ENCODE peak calls at places on chromosome 19, in ten cellular contexts. One of them, this sample, is unnamed.

GRCh38 chr19:7916908-7917291 is 2.3 kb downstream of the TGFBR3L start:
- DNase-seq in SK-N-SH: no peak
- DNase-seq in body of pancreas: no peak
- DNase-seq in BJ: no peak
- DNase-seq in HepG2: no peak
- DNase-seq in heart left ventricle: no peak
- DNase-seq in AG10803: no peak
- DNase-seq in lower lobe of right lung: no peak
- DNase-seq in adrenal gland: no peak
- DNase-seq in astrocyte of the spinal cord: no peak
- DNase-seq in this sample: no peak

GRCh38 chr19:53989600-53990533 is 1.6 kb upstream of the CACNG6 start:
- DNase-seq in body of pancreas: no peak
- DNase-seq in heart left ventricle: no peak
- DNase-seq in astrocyte of the spinal cord: no peak
- DNase-seq in adrenal gland: no peak
- DNase-seq in HepG2: no peak
- DNase-seq in lower lobe of right lung: no peak
- DNase-seq in BJ: no peak
- DNase-seq in SK-N-SH: no peak
- DNase-seq in AG10803: no peak
- DNase-seq in this sample: no peak

GRCh38 chr19:9144920-9145319 is 4.7 kb downstream of the ZNF317 start:
- DNase-seq in BJ: no peak
- DNase-seq in body of pancreas: no peak
- DNase-seq in SK-N-SH: no peak
- DNase-seq in AG10803: peak
- DNase-seq in HepG2: no peak
- DNase-seq in heart left ventricle: no peak
- DNase-seq in adrenal gland: no peak
- DNase-seq in lower lobe of right lung: no peak
- DNase-seq in astrocyte of the spinal cord: no peak
- DNase-seq in this sample: no peak

GRCh38 chr19:13112555-13112954 is 4.0 kb downstream of the TRMT1 start:
- DNase-seq in adrenal gland: no peak
- DNase-seq in lower lobe of right lung: peak
- DNase-seq in heart left ventricle: no peak
- DNase-seq in BJ: no peak
- DNase-seq in astrocyte of the spinal cord: no peak
- DNase-seq in AG10803: no peak
- DNase-seq in body of pancreas: no peak
- DNase-seq in SK-N-SH: no peak
- DNase-seq in HepG2: no peak
- DNase-seq in this sample: no peak

GRCh38 chr19:38745316-38745715 is 1.0 kb upstream of the CAPN12 start:
- DNase-seq in adrenal gland: no peak
- DNase-seq in astrocyte of the spinal cord: no peak
- DNase-seq in BJ: no peak
- DNase-seq in lower lobe of right lung: peak
- DNase-seq in heart left ventricle: no peak
- DNase-seq in HepG2: no peak
- DNase-seq in body of pancreas: no peak
- DNase-seq in SK-N-SH: peak
- DNase-seq in AG10803: no peak
- DNase-seq in this sample: no peak

GRCh38 chr19:18768997-18769891 is 21.9 kb downstream of the COMP start:
- DNase-seq in body of pancreas: no peak
- DNase-seq in lower lobe of right lung: peak
- DNase-seq in adrenal gland: no peak
- DNase-seq in HepG2: no peak
- DNase-seq in astrocyte of the spinal cord: no peak
- DNase-seq in BJ: no peak
- DNase-seq in heart left ventricle: no peak
- DNase-seq in AG10803: no peak
- DNase-seq in SK-N-SH: no peak
- DNase-seq in this sample: no peak

GRCh38 chr19:55258476-55258827 is 365 bp downstream of the PPP6R1 start:
- DNase-seq in BJ: no peak
- DNase-seq in SK-N-SH: peak
- DNase-seq in HepG2: no peak
- DNase-seq in AG10803: no peak
- DNase-seq in heart left ventricle: no peak
- DNase-seq in lower lobe of right lung: peak
- DNase-seq in body of pancreas: no peak
- DNase-seq in astrocyte of the spinal cord: no peak
- DNase-seq in adrenal gland: no peak
- DNase-seq in this sample: no peak

GRCh38 chr19:14544977-14545715 is 15.8 kb downstream of the TECR start:
- DNase-seq in heart left ventricle: peak
- DNase-seq in adrenal gland: peak
- DNase-seq in body of pancreas: peak
- DNase-seq in HepG2: no peak
- DNase-seq in astrocyte of the spinal cord: no peak
- DNase-seq in lower lobe of right lung: no peak
- DNase-seq in BJ: no peak
- DNase-seq in SK-N-SH: no peak
- DNase-seq in AG10803: peak
- DNase-seq in this sample: no peak

GRCh38 chr19:53659292-53659691 is 27.5 kb downstream of the DPRX start:
- DNase-seq in heart left ventricle: no peak
- DNase-seq in astrocyte of the spinal cord: no peak
- DNase-seq in BJ: no peak
- DNase-seq in adrenal gland: no peak
- DNase-seq in body of pancreas: no peak
- DNase-seq in SK-N-SH: peak
- DNase-seq in AG10803: no peak
- DNase-seq in HepG2: peak
- DNase-seq in lower lobe of right lung: no peak
- DNase-seq in this sample: no peak

GRCh38 chr19:14505488-14506239 is 9.7 kb upstream of the GIPC1 start:
- DNase-seq in BJ: peak
- DNase-seq in SK-N-SH: peak
- DNase-seq in AG10803: peak
- DNase-seq in heart left ventricle: peak
- DNase-seq in adrenal gland: peak
- DNase-seq in body of pancreas: peak
- DNase-seq in HepG2: peak
- DNase-seq in lower lobe of right lung: peak
- DNase-seq in astrocyte of the spinal cord: peak
- DNase-seq in this sample: peak

GRCh38 chr19:16060294-16060693 is 16.0 kb upstream of the TPM4 start:
- DNase-seq in heart left ventricle: no peak
- DNase-seq in BJ: no peak
- DNase-seq in astrocyte of the spinal cord: no peak
- DNase-seq in lower lobe of right lung: no peak
- DNase-seq in AG10803: no peak
- DNase-seq in SK-N-SH: no peak
- DNase-seq in HepG2: no peak
- DNase-seq in adrenal gland: no peak
- DNase-seq in body of pancreas: no peak
- DNase-seq in this sample: no peak

GRCh38 chr19:38721977-38722773 is 22.1 kb downstream of the CAPN12 start:
- DNase-seq in lower lobe of right lung: no peak
- DNase-seq in SK-N-SH: no peak
- DNase-seq in heart left ventricle: peak
- DNase-seq in astrocyte of the spinal cord: no peak
- DNase-seq in BJ: no peak
- DNase-seq in adrenal gland: no peak
- DNase-seq in HepG2: peak
- DNase-seq in body of pancreas: no peak
- DNase-seq in AG10803: no peak
- DNase-seq in this sample: no peak

GRCh38 chr19:13154911-13155471 is 4.8 kb downstream of the IER2 start:
- DNase-seq in body of pancreas: peak
- DNase-seq in lower lobe of right lung: peak
- DNase-seq in SK-N-SH: peak
- DNase-seq in heart left ventricle: no peak
- DNase-seq in AG10803: peak
- DNase-seq in adrenal gland: peak
- DNase-seq in astrocyte of the spinal cord: peak
- DNase-seq in BJ: no peak
- DNase-seq in HepG2: peak
- DNase-seq in this sample: no peak

DNA sequence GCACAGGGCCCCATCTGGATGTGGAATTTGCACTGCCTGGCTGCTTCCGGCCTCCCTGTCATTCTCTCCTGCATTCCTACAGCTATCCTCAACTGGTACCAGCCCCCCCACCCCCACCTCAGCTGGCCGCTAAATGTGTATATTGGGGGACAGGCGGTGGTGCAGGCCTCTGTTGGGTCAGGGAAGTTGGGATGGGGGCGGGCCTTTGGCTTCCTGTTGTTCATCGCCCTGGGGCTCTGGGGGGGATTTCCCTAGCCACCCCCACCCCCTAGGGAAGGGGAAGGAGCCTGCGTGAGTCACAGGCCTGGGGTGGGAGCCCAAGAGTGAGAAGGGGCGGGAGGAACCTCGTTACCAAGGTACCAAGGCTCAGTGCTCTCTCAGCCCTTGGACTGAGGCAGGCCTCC is 10.6 kb downstream of the POU2F2 start:
- DNase-seq in astrocyte of the spinal cord: peak
- DNase-seq in SK-N-SH: no peak
- DNase-seq in adrenal gland: peak
- DNase-seq in HepG2: no peak
- DNase-seq in AG10803: peak
- DNase-seq in heart left ventricle: peak
- DNase-seq in body of pancreas: no peak
- DNase-seq in BJ: peak
- DNase-seq in lower lobe of right lung: peak
- DNase-seq in this sample: no peak
- H3K4me3 ChIP-seq in astrocyte of the spinal cord: no peak
- H3K4me3 ChIP-seq in SK-N-SH: no peak
- H3K4me3 ChIP-seq in adrenal gland: no peak
- H3K4me3 ChIP-seq in HepG2: no peak
- H3K4me3 ChIP-seq in AG10803: no peak
- H3K4me3 ChIP-seq in heart left ventricle: no peak
- H3K4me3 ChIP-seq in body of pancreas: no peak
- H3K4me3 ChIP-seq in BJ: no peak
- H3K4me3 ChIP-seq in lower lobe of right lung: no peak
- H3K4me3 ChIP-seq in this sample: no peak

DNA sequence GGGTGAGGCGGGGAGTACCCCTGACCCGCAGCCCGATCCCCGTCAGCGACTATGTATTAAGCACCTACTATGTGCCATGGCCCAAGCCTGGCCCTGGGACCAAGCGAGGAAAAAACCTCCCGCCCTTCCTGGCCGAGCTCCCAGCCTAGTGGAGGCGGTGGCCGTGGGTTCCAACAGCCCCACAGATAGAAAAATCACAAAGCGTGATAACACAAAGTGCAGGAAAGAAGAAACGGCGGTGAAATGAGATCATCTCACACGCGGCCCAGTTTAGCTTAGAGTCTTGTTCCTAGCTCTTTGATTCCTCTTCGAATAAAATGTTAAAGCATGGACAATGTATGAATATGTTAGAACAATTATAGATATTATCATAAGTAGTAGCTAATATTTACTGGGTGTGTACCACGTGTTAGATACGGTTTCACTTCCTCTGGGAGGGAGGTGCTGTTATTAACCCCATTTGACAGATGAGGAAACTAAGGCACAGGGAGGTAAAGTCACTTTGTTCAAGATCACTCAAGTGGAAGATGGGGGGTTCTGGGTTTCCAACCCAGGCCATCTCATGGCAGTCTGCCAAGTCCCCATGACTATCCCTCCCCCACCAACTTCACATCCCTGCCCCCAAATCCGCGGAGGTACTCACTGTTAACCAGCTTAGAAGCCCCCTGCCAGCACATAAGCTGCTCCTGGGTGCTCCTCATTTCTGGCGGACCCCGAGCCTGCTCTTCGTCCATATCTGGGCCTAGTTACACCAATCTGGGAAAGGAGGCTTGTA is 1.2 kb upstream of the FXYD7 start:
- DNase-seq in heart left ventricle: no peak
- DNase-seq in HepG2: no peak
- DNase-seq in BJ: no peak
- DNase-seq in AG10803: no peak
- DNase-seq in lower lobe of right lung: no peak
- DNase-seq in SK-N-SH: no peak
- DNase-seq in astrocyte of the spinal cord: no peak
- DNase-seq in body of pancreas: peak
- DNase-seq in adrenal gland: peak
- DNase-seq in this sample: no peak
- TF ChIP-seq CTCF in heart left ventricle: no peak
- TF ChIP-seq CTCF in HepG2: no peak
- TF ChIP-seq CTCF in BJ: no peak
- TF ChIP-seq CTCF in AG10803: no peak
- TF ChIP-seq CTCF in lower lobe of right lung: no peak
- TF ChIP-seq CTCF in SK-N-SH: peak
- TF ChIP-seq CTCF in astrocyte of the spinal cord: no peak
- TF ChIP-seq CTCF in body of pancreas: no peak
- TF ChIP-seq CTCF in adrenal gland: no peak
- TF ChIP-seq CTCF in this sample: no peak

GRCh38 chr19:45512881-45513483 is 5.7 kb downstream of the VASP start:
- DNase-seq in HepG2: no peak
- DNase-seq in BJ: no peak
- DNase-seq in adrenal gland: no peak
- DNase-seq in heart left ventricle: no peak
- DNase-seq in AG10803: no peak
- DNase-seq in SK-N-SH: no peak
- DNase-seq in body of pancreas: no peak
- DNase-seq in lower lobe of right lung: no peak
- DNase-seq in astrocyte of the spinal cord: no peak
- DNase-seq in this sample: no peak
- H3K4me3 ChIP-seq in HepG2: no peak
- H3K4me3 ChIP-seq in BJ: no peak
- H3K4me3 ChIP-seq in adrenal gland: no peak
- H3K4me3 ChIP-seq in heart left ventricle: no peak
- H3K4me3 ChIP-seq in AG10803: no peak
- H3K4me3 ChIP-seq in SK-N-SH: no peak
- H3K4me3 ChIP-seq in body of pancreas: no peak
- H3K4me3 ChIP-seq in lower lobe of right lung: no peak
- H3K4me3 ChIP-seq in astrocyte of the spinal cord: no peak
- H3K4me3 ChIP-seq in this sample: no peak

DNA sequence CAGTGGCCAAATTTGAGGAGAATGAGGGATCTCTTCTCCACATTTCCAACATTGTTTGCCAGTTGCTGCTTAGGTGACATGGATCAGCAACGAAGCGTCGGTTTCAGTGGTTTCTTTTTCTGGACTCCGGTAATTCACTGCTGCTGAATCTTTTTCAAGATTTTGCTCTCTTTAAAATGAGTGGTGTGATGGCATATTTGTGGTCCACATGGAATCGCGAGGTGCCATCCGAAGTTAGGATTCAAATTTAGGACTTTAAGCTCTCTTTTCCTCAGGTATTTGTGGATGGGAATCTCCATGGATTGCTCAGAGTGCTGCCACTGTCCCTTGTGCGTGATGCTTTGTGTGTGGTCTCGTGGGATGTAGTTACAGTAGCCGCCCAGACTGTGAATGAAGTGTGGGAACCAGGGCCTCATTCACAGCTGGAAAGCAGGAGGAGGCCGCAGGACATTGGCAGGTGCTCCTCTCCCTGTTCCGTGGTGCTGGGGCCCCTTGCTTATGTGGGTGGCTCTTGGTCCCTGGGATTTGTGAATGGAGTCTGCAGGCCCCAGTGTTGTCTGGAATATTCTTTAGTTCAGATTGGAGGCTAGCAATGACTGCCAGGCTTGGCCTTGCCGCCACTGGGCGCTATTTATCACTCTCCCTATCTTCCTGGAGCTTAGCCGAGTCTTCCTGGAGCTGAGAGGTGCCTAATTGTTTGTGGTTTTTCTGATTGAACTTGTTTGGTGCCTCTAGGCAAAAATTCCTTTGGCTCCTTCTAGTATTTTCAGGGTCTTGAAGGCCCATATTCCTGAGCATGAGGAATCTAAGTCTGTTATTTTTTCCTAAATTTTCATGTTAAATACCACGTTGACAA is 1.5 kb downstream of the ILF3 start:
- DNase-seq in heart left ventricle: no peak
- DNase-seq in SK-N-SH: peak
- DNase-seq in astrocyte of the spinal cord: peak
- DNase-seq in body of pancreas: peak
- DNase-seq in AG10803: peak
- DNase-seq in adrenal gland: no peak
- DNase-seq in HepG2: peak
- DNase-seq in BJ: no peak
- DNase-seq in lower lobe of right lung: no peak
- DNase-seq in this sample: no peak
- TF ChIP-seq CTCF in heart left ventricle: no peak
- TF ChIP-seq CTCF in SK-N-SH: no peak
- TF ChIP-seq CTCF in astrocyte of the spinal cord: no peak
- TF ChIP-seq CTCF in body of pancreas: no peak
- TF ChIP-seq CTCF in AG10803: peak
- TF ChIP-seq CTCF in adrenal gland: peak
- TF ChIP-seq CTCF in HepG2: no peak
- TF ChIP-seq CTCF in BJ: peak
- TF ChIP-seq CTCF in lower lobe of right lung: no peak
- TF ChIP-seq CTCF in this sample: no peak